ENCODE peak calls at places on chromosome 21, in six cellular contexts. Y, K, J, G, H and P are unnamed samples.

GRCh38 chr21:39531777-39532333 is 80.1 kb downstream of the SH3BGR start:
- DNase-seq in Y (no peak), K (no peak), J (peak; percentile 7), G (no peak), H (no peak), P (no peak)

GRCh38 chr21:44666401-44667320 is at the start of gene KRTAP12-2:
- DNase-seq in Y (no peak), K (no peak), J (no peak), G (no peak), H (no peak), P (no peak)

GRCh38 chr21:33540711-33541104 is 1.2 kb downstream of the GART start:
- DNase-seq in Y (no peak), K (no peak), J (no peak), G (no peak), H (no peak), P (no peak)

GRCh38 chr21:42815217-42815616 is 64.1 kb downstream of the WDR4 start:
- DNase-seq in Y (no peak), K (no peak), J (peak; percentile 8), G (no peak), H (no peak), P (no peak)

GRCh38 chr21:34790341-34790740 is 121.5 kb downstream of the CLIC6 start:
- DNase-seq in Y (no peak), K (no peak), J (no peak), G (no peak), H (no peak), P (no peak)

GRCh38 chr21:35026617-35027557 is 22.2 kb downstream of the RUNX1 start:
- DNase-seq in Y (peak; percentile 34), K (no peak), J (no peak), G (peak; percentile 42), H (peak; percentile 67), P (peak; percentile 64)

GRCh38 chr21:23853796-23854379 is 1753.4 kb downstream of the MRPL39 start:
- DNase-seq in Y (peak; percentile 36), K (no peak), J (no peak), G (no peak), H (no peak), P (peak; percentile 10)

GRCh38 chr21:40029888-40030287 is 162.7 kb downstream of the PCP4 start:
- DNase-seq in Y (no peak), K (no peak), J (no peak), G (no peak), H (no peak), P (no peak)

GRCh38 chr21:34836103-34836932 is 167.5 kb downstream of the CLIC6 start:
- DNase-seq in Y (no peak), K (peak; percentile 81), J (peak; percentile 97), G (no peak), H (peak; percentile 100), P (peak; percentile 100)

GRCh38 chr21:26451014-26451740 is 121.9 kb downstream of the CYYR1 start:
- DNase-seq in Y (no peak), K (no peak), J (no peak), G (no peak), H (peak; percentile 11), P (peak; percentile 21)

GRCh38 chr21:34011660-34012059 is 61.7 kb upstream of the MRPS6 start:
- DNase-seq in Y (no peak), K (no peak), J (no peak), G (no peak), H (no peak), P (peak; percentile 39)

GRCh38 chr21:33256019-33256418 is 10.1 kb upstream of the IL10RB start:
- DNase-seq in Y (no peak), K (no peak), J (no peak), G (no peak), H (no peak), P (no peak)

GRCh38 chr21:44866780-44867179 is 6.7 kb downstream of the PTTG1IP start:
- DNase-seq in Y (no peak), K (no peak), J (no peak), G (no peak), H (peak; percentile 90), P (peak; percentile 40)

GRCh38 chr21:29290245-29290644 is 8.5 kb upstream of the BACH1 start:
- DNase-seq in Y (no peak), K (no peak), J (no peak), G (no peak), H (no peak), P (no peak)

GRCh38 chr21:19244502-19245187 is 841.1 kb upstream of the TMPRSS15 start:
- DNase-seq in Y (no peak), K (peak; percentile 6), J (no peak), G (no peak), H (no peak), P (no peak)

GRCh38 chr21:33360871-33361602 is 36.3 kb downstream of the IFNAR1 start:
- DNase-seq in Y (peak; percentile 75), K (peak; percentile 66), J (no peak), G (peak; percentile 82), H (peak; percentile 84), P (peak; percentile 56)

GRCh38 chr21:42666023-42666747 is 12.8 kb downstream of the PDE9A start:
- DNase-seq in Y (no peak), K (no peak), J (no peak), G (no peak), H (no peak), P (no peak)

GRCh38 chr21:14405225-14405624 is 22.3 kb upstream of the HSPA13 start:
- DNase-seq in Y (no peak), K (no peak), J (no peak), G (no peak), H (no peak), P (no peak)

GRCh38 chr21:29477941-29478340 is 179.2 kb downstream of the BACH1 start:
- DNase-seq in Y (no peak), K (no peak), J (no peak), G (no peak), H (peak; percentile 85), P (peak; percentile 89)

GRCh38 chr21:15752763-15753407 is 23.1 kb downstream of the USP25 start:
- DNase-seq in Y (no peak), K (no peak), J (no peak), G (no peak), H (no peak), P (no peak)

GRCh38 chr21:21845901-21846396 is 847.7 kb downstream of the NCAM2 start:
- DNase-seq in Y (no peak), K (no peak), J (no peak), G (no peak), H (no peak), P (no peak)

GRCh38 chr21:38524168-38525153 is 26.2 kb upstream of the ERG start:
- DNase-seq in Y (no peak), K (no peak), J (no peak), G (no peak), H (no peak), P (no peak)
- H3K36me3 ChIP-seq in Y (no peaks in the 10 kb centered on the region), K (no peaks in the 10 kb centered on the region), J (no peaks in the 10 kb centered on the region), G (no peaks in the 10 kb centered on the region), H (no peaks in the 10 kb centered on the region), P (no peaks in the 10 kb centered on the region)

GRCh38 chr21:46055863-46056281 is 42.0 kb upstream of the COL6A2 start:
- DNase-seq in Y (no peak), K (peak; percentile 68), J (no peak), G (no peak), H (peak; percentile 49), P (peak; percentile 59)
- H3K4me1 ChIP-seq in Y (peaks cover 9% of the 10 kb centered on the region), K (peaks cover 27% of the 10 kb centered on the region), J (peaks cover 17% of the 10 kb centered on the region), G (peaks cover 19% of the 10 kb centered on the region), H (peaks cover 50% of the 10 kb centered on the region), P (peaks cover 41% of the 10 kb centered on the region)

DNA sequence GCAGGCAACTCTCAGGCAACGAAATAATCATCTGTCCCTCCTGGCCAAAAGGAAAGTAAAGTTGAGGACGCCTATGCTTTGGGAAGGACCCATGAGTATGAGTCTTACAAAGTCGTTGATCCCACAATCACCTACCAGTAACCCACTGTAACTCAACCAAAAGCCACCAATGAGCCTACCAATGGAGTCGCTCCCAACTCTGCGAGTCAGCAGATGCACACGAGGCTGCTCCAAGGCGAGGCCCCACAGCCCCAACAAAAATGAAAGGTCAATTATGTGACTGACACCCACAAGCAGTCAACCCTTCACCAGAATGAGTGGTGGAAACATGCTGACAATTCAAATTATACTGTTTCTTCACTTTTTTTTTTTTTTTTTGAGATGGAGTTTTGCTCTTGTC is 12.0 kb downstream of the SETD4 start:
- DNase-seq in Y (no peak), K (no peak), J (no peak), G (no peak), H (no peak), P (no peak)
- H3K36me3 ChIP-seq in Y (peaks cover 40% of the 10 kb centered on the region), K (no peaks in the 10 kb centered on the region), J (peaks cover 39% of the 10 kb centered on the region), G (peaks cover 98% of the 10 kb centered on the region), H (peaks cover 29% of the 10 kb centered on the region), P (peaks cover 24% of the 10 kb centered on the region)

DNA sequence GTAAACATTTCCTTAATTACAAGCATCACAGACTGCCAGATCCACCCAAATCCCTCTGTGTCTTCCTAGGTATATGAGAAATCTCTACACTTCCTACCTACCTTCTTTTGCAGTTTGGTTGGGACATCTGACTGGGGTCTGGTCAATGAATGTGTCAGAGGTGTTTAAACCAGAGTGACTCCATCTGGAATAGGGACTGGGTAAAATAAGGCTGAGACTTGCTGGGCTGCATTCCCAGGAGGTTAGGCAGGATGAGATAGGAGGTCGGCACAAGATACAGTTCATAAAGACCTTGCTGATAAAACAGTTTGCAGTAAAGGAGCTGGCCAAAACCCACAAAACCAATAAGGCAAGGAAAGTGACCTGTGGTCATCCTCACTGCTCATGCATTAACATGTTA is 87.5 kb upstream of the BACE2 start:
- DNase-seq in Y (no peak), K (no peak), J (no peak), G (no peak), H (no peak), P (no peak)
- H3K4me1 ChIP-seq in Y (no peaks in the 10 kb centered on the region), K (no peaks in the 10 kb centered on the region), J (no peaks in the 10 kb centered on the region), G (no peaks in the 10 kb centered on the region), H (no peaks in the 10 kb centered on the region), P (no peaks in the 10 kb centered on the region)

GRCh38 chr21:46569071-46569470 is 35.8 kb downstream of the S100B start:
- DNase-seq in Y (no peak), K (no peak), J (no peak), G (no peak), H (no peak), P (no peak)

GRCh38 chr21:46572850-46573249 is 32.0 kb downstream of the S100B start:
- DNase-seq in Y (no peak), K (no peak), J (no peak), G (no peak), H (no peak), P (no peak)

GRCh38 chr21:46568562-46568961 is 36.3 kb downstream of the S100B start:
- DNase-seq in Y (no peak), K (no peak), J (no peak), G (no peak), H (no peak), P (no peak)

GRCh38 chr21:46570119-46570518 is 34.8 kb downstream of the S100B start:
- DNase-seq in Y (no peak), K (no peak), J (no peak), G (no peak), H (no peak), P (no peak)

DNA sequence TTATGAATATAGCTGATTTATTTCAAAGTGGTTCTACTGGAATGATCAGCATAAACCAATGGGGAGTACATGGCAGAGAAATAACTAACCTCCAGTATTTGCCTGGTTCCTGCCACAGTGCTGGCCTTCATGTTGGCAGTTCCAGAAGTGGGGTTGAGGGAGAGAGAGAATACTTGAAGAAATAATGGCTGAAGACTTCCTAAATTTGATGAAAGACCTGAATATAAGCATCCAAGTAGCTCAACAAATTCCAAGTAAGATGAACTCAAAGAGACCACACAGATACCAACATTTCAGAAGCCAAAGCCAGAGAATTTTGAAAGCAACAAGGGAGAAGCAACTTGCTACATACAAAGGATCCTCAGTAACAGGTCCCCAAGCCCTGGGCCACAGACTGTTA is 34.3 kb downstream of the S100B start:
- DNase-seq in Y (no peak), K (no peak), J (no peak), G (no peak), H (no peak), P (no peak)
- H3K36me3 ChIP-seq in Y (peaks cover 30% of the 10 kb centered on the region), K (no peaks in the 10 kb centered on the region), J (peaks cover 11% of the 10 kb centered on the region), G (peaks cover 78% of the 10 kb centered on the region), H (peaks cover 28% of the 10 kb centered on the region), P (peaks cover 16% of the 10 kb centered on the region)